ENCODE peak calls at places on chromosomes 4 and X, in eight cellular contexts. W, A, V, P, U, N, T and J are unnamed samples.
A peak's percentile ranks its signal among the peaks of the same experiment; 100 is the strongest.

GRCh38 chr4:89137695-89138094 is 26.4 kb downstream of the TIGD2 start:
- DNase-seq in W (no peak), A (no peak), V (no peak), P (no peak), U (no peak), N (no peak), T (no peak), J (no peak)

GRCh38 chr4:71602271-71602890 is 181.5 kb downstream of the GC start:
- DNase-seq in W (no peak), A (no peak), V (no peak), P (no peak), U (no peak), N (no peak), T (no peak), J (no peak)

GRCh38 chr4:184403384-184403781 is 71.0 kb downstream of the IRF2 start:
- DNase-seq in W (no peak), A (no peak), V (no peak), P (no peak), U (no peak), N (no peak), T (no peak), J (no peak)

GRCh38 chr4:125666635-125667034 is 351.9 kb downstream of the FAT4 start:
- DNase-seq in W (no peak), A (no peak), V (no peak), P (no peak), U (no peak), N (no peak), T (no peak), J (no peak)

GRCh38 chr4:15144249-15144966 is 142.1 kb downstream of the CPEB2 start:
- DNase-seq in W (no peak), A (no peak), V (no peak), P (no peak), U (no peak), N (no peak), T (no peak), J (peak; percentile 39)

GRCh38 chr4:76950052-76950845 is 697 bp downstream of the SEPTIN11 start:
- DNase-seq in W (peak; percentile 55), A (peak; percentile 86), V (peak; percentile 44), P (peak; percentile 42), U (peak; percentile 24), N (peak; percentile 63), T (no peak), J (peak; percentile 66)

GRCh38 chrX:13923289-13923688 is 106.4 kb upstream of the GPM6B start:
- DNase-seq in W (no peak), A (no peak), V (no peak), P (no peak), U (no peak), N (no peak), T (no peak), J (peak; percentile 67)

GRCh38 chrX:130118396-130118795 is 8.1 kb upstream of the ELF4 start:
- DNase-seq in W (no peak), A (no peak), V (no peak), P (no peak), U (no peak), N (peak; percentile 13), T (no peak), J (no peak)

GRCh38 chr4:65538571-65538970 is 131.7 kb downstream of the EPHA5 start:
- DNase-seq in W (no peak), A (no peak), V (peak; percentile 29), P (no peak), U (no peak), N (no peak), T (no peak), J (no peak)

GRCh38 chr4:2977116-2978097 is 14.0 kb downstream of the GRK4 start:
- DNase-seq in W (peak; percentile 40), A (no peak), V (peak; percentile 51), P (no peak), U (no peak), N (no peak), T (no peak), J (peak; percentile 45)

GRCh38 chr4:37653601-37654000 is 32.6 kb downstream of the RELL1 start:
- DNase-seq in W (no peak), A (no peak), V (no peak), P (no peak), U (no peak), N (no peak), T (no peak), J (no peak)

GRCh38 chr4:15182600-15183222 is 180.4 kb downstream of the CPEB2 start:
- DNase-seq in W (no peak), A (no peak), V (no peak), P (peak; percentile 4), U (no peak), N (peak; percentile 28), T (no peak), J (peak; percentile 22)

GRCh38 chr4:77600521-77601451 is 4.8 kb upstream of the CXCL13 start:
- DNase-seq in W (no peak), A (no peak), V (peak; percentile 43), P (no peak), U (no peak), N (no peak), T (no peak), J (peak; percentile 39)

GRCh38 chr4:164930647-164931046 is 46.8 kb downstream of the TRIM61 start:
- DNase-seq in W (no peak), A (no peak), V (no peak), P (no peak), U (no peak), N (no peak), T (no peak), J (no peak)

GRCh38 chr4:94342713-94343112 is at the start of gene HPGDS:
- DNase-seq in W (no peak), A (no peak), V (no peak), P (no peak), U (no peak), N (no peak), T (no peak), J (no peak)